ENCODE peak calls at places on chromosomes 7 and 10, in ten cellular contexts. Z is pancreas; M is MM.1S; I is foreskin fibroblast; P is adrenal gland; T is fibroblast of the aortic adventitia; A is CD8-positive, alpha-beta T cell; E is fibroblast of lung; Q is endothelial cell; L is Calu3. F is an unnamed sample.

GRCh38 chr7:158495780-158496179 is 91.8 kb downstream of the PTPRN2 start:
- DNase-seq in Z (no peak), M (no peak), I (peak), P (peak), T (no peak), A (no peak), E (no peak), Q (no peak), L (peak), F (no peak)

GRCh38 chr7:947391-948210 is 6.9 kb downstream of the ADAP1 start:
- DNase-seq in Z (no peak), M (no peak), I (no peak), P (no peak), T (no peak), A (no peak), E (no peak), Q (no peak), L (peak), F (peak)

GRCh38 chr7:4613855-4614548 is 68.1 kb upstream of the FOXK1 start:
- DNase-seq in Z (no peak), M (no peak), I (peak), P (no peak), T (peak), A (no peak), E (peak), Q (no peak), L (no peak), F (peak)

GRCh38 chr7:73811760-73812168 is 19.0 kb upstream of the CLDN4 start:
- DNase-seq in Z (peak), M (peak), I (peak), P (peak), T (peak), A (peak), E (peak), Q (peak), L (peak), F (peak)

GRCh38 chr10:34742456-34742855 is 72.6 kb downstream of the PARD3 start:
- DNase-seq in Z (no peak), M (no peak), I (no peak), P (no peak), T (no peak), A (no peak), E (no peak), Q (no peak), L (no peak), F (no peak)

GRCh38 chr7:33888206-33888605 is 17.1 kb upstream of the BMPER start:
- DNase-seq in Z (no peak), M (no peak), I (no peak), P (no peak), T (no peak), A (no peak), E (no peak), Q (no peak), L (no peak), F (no peak)

GRCh38 chr10:34628174-34628802 is 186.8 kb downstream of the PARD3 start:
- DNase-seq in Z (peak), M (no peak), I (peak), P (peak), T (peak), A (no peak), E (peak), Q (no peak), L (peak), F (no peak)

GRCh38 chr10:34649385-34649784 is 165.7 kb downstream of the PARD3 start:
- DNase-seq in Z (no peak), M (no peak), I (no peak), P (no peak), T (no peak), A (no peak), E (no peak), Q (no peak), L (no peak), F (no peak)

GRCh38 chr7:79308176-79308575 is 145.3 kb downstream of the MAGI2 start:
- DNase-seq in Z (no peak), M (no peak), I (peak), P (peak), T (no peak), A (no peak), E (peak), Q (no peak), L (no peak), F (no peak)
- TF ChIP-seq CTCF in Z (no peak), M (no peak), I (no peak), P (no peak), T (peak), A (no peak), E (peak), Q (no peak), L (no peak), F (no peak)

GRCh38 chr10:128158024-128158795 is 32.0 kb upstream of the MKI67 start:
- DNase-seq in Z (no peak), M (no peak), I (no peak), P (no peak), T (no peak), A (no peak), E (no peak), Q (no peak), L (no peak), F (no peak)
- TF ChIP-seq CTCF in Z (no peak), M (no peak), I (no peak), P (no peak), T (no peak), A (no peak), E (no peak), Q (no peak), L (no peak), F (no peak)

DNA sequence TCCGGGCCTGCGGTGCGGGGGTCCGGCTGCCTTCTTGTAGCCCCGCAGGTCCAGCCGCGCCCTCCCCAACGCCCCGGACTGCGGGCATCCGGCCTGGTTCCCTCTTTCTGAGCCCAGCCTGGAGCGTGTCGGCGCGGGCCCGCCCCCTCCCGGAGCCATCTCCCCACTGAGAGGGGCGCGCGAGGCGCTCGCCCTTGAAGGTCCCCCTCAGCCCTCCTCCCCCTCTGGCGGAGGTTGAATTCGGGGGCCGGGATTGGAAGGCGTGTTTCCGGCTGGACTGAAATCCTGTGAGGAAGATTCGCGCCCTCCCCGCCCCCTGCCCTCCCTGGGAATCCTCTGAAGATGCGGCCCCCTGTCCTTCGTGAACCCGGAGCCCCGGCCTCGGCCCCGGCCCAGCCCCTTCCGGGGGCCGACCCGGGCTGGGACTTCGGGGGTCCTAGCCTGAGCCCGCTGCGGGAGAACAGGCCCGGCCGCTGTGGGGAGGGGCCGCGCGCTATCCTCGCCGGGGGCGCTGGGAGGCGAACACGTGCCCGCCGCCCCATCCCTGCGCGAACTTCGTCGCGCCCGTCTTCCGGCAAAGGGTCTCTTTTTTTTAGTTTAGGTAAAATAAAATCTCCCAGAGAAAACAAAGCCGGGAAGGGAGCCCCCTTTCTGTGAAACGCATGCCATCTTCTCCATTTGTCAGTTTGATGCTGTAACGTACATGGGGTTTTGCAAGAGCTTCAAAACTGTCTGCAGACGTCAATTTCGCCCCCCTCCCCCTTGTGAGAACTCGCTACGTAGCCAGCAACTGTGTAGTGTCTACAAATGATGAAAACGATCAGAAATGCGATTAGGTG is 636 bp downstream of the PDCD4 start:
- DNase-seq in Z (peak), M (peak), I (peak), P (peak), T (peak), A (peak), E (peak), Q (peak), L (peak), F (peak)
- TF ChIP-seq CTCF in Z (no peak), M (no peak), I (peak), P (no peak), T (peak), A (no peak), E (peak), Q (no peak), L (no peak), F (peak)

GRCh38 chr10:30398788-30399187 is 35.2 kb upstream of the MAP3K8 start:
- DNase-seq in Z (no peak), M (no peak), I (no peak), P (no peak), T (no peak), A (no peak), E (no peak), Q (no peak), L (no peak), F (no peak)
- TF ChIP-seq CTCF in Z (no peak), M (peak), I (no peak), P (no peak), T (peak), A (no peak), E (no peak), Q (no peak), L (no peak), F (no peak)

GRCh38 chr10:119365773-119366640 is 158.6 kb downstream of the GRK5 start:
- DNase-seq in Z (no peak), M (no peak), I (peak), P (no peak), T (no peak), A (no peak), E (no peak), Q (no peak), L (no peak), F (peak)

GRCh38 chr10:119362122-119362521 is 154.8 kb downstream of the GRK5 start:
- DNase-seq in Z (no peak), M (no peak), I (peak), P (peak), T (no peak), A (no peak), E (no peak), Q (no peak), L (no peak), F (no peak)

GRCh38 chr10:119368581-119368980 is 161.2 kb downstream of the GRK5 start:
- DNase-seq in Z (no peak), M (no peak), I (no peak), P (no peak), T (peak), A (no peak), E (no peak), Q (no peak), L (no peak), F (no peak)

GRCh38 chr10:119367841-119368549 is 160.6 kb downstream of the GRK5 start:
- DNase-seq in Z (no peak), M (no peak), I (no peak), P (no peak), T (no peak), A (no peak), E (no peak), Q (peak), L (no peak), F (no peak)

DNA sequence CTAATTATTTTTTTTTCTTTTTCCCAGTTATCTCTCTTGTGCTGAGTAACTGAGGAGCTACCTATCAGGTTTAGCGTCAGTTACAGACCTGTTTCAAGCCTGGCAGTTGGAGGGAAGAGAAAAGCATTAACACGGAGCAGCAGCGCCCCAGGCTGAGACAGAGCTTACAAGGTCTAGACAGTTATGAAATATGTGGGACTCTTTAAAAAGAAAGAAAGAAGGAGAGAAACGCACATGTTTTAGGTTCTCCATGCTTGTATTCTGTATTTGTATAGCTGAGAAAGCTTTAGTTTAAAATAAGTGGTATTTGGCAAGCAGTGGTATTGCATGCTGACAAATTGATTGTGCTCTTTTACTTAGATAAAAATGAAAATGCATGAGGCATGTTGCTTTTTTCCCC is 157.6 kb downstream of the GRK5 start:
- DNase-seq in Z (peak), M (no peak), I (peak), P (peak), T (peak), A (no peak), E (peak), Q (no peak), L (no peak), F (no peak)
- TF ChIP-seq CTCF in Z (no peak), M (no peak), I (no peak), P (peak), T (peak), A (no peak), E (peak), Q (no peak), L (no peak), F (no peak)

GRCh38 chr7:17787257-17787656 is 153.0 kb downstream of the SNX13 start:
- DNase-seq in Z (no peak), M (no peak), I (no peak), P (no peak), T (no peak), A (no peak), E (no peak), Q (no peak), L (no peak), F (no peak)

GRCh38 chr7:17782216-17782549 is 158.1 kb downstream of the SNX13 start:
- DNase-seq in Z (no peak), M (no peak), I (no peak), P (no peak), T (no peak), A (no peak), E (no peak), Q (no peak), L (no peak), F (no peak)

GRCh38 chr7:17781491-17782215 is 158.6 kb downstream of the SNX13 start:
- DNase-seq in Z (no peak), M (no peak), I (no peak), P (no peak), T (peak), A (no peak), E (peak), Q (no peak), L (peak), F (no peak)

DNA sequence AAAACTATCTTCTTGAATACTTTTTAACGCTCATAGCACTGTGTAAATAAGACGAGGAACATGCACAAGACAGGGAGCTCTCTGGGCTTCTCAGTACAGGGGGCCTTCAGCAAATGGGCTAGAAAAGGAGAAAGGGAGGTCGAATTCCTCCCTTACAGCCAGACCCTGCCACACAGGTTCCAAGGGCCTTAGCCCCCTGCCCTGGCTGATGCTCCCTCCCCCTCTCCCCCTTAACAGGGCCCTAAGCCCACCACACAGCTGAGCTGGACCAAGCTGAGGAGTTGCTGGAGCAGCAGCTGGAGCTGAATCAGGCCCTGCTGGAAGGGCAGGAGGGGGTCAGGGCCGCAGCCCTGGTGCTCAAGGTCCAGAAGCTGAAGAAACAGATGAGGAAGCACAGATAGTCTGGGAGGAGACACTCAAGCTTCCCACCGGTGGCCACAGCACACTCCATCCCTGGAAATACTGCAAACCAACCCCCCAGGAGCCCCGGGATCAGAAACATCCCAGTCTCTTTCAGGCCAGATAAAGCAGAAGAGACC is 153.9 kb downstream of the SNX13 start:
- DNase-seq in Z (no peak), M (no peak), I (no peak), P (no peak), T (no peak), A (no peak), E (no peak), Q (no peak), L (no peak), F (no peak)
- TF ChIP-seq CTCF in Z (no peak), M (no peak), I (no peak), P (no peak), T (no peak), A (no peak), E (no peak), Q (no peak), L (no peak), F (no peak)

GRCh38 chr7:66970310-66970709 is 25.1 kb downstream of the SBDS start:
- DNase-seq in Z (no peak), M (no peak), I (no peak), P (no peak), T (no peak), A (no peak), E (no peak), Q (no peak), L (no peak), F (no peak)

GRCh38 chr7:66961096-66961495 is 34.3 kb downstream of the SBDS start:
- DNase-seq in Z (no peak), M (no peak), I (no peak), P (no peak), T (no peak), A (no peak), E (no peak), Q (no peak), L (no peak), F (no peak)

GRCh38 chr7:66964391-66964790 is 31.0 kb downstream of the SBDS start:
- DNase-seq in Z (no peak), M (no peak), I (peak), P (no peak), T (peak), A (no peak), E (peak), Q (no peak), L (no peak), F (no peak)

GRCh38 chr7:66967029-66967428 is 28.4 kb downstream of the SBDS start:
- DNase-seq in Z (no peak), M (no peak), I (no peak), P (no peak), T (no peak), A (no peak), E (no peak), Q (no peak), L (no peak), F (no peak)
- TF ChIP-seq CTCF in Z (no peak), M (no peak), I (no peak), P (no peak), T (no peak), A (no peak), E (no peak), Q (no peak), L (no peak), F (no peak)

GRCh38 chr7:24318326-24318725 is 34.3 kb downstream of the NPY start:
- DNase-seq in Z (no peak), M (no peak), I (no peak), P (no peak), T (no peak), A (no peak), E (no peak), Q (peak), L (no peak), F (no peak)
- TF ChIP-seq CTCF in Z (no peak), M (no peak), I (no peak), P (no peak), T (no peak), A (no peak), E (no peak), Q (no peak), L (no peak), F (no peak)

F was measured in lower lobe of right lung.